ENCODE peak calls at places on chromosome 13, in seven cellular contexts. Q is ovary, Z is thoracic aorta, G is bronchial epithelial cell, P is heart right ventricle, U is fibroblast of lung, H is tibial artery. O is an unnamed sample.

GRCh38 chr13:99227909-99228688 is 27.4 kb downstream of the UBAC2 start:
- DNase-seq in H (no peak), Z (no peak), Q (no peak), P (no peak), U (no peak), G (no peak), O (no peak)

GRCh38 chr13:99421758-99422555 is 79.3 kb upstream of the TM9SF2 start:
- DNase-seq in Z (no peak), P (no peak), G (no peak), H (no peak), U (no peak), Q (no peak), O (no peak)

GRCh38 chr13:27638521-27638920 is 16.8 kb downstream of the POLR1D start:
- DNase-seq in H (no peak), Q (peak; percentile 30), P (no peak), Z (no peak), U (peak; percentile 43), G (peak; percentile 22), O (no peak)

GRCh38 chr13:60509601-60510386 is 112.8 kb downstream of the TDRD3 start:
- DNase-seq in G (peak; percentile 8), H (no peak), Z (no peak), U (no peak), Q (no peak), P (no peak), O (no peak)

GRCh38 chr13:103140001-103140671 is 73.9 kb upstream of the SLC10A2 start:
- DNase-seq in Q (no peak), P (no peak), U (peak; percentile 2), G (peak; percentile 43), Z (no peak), H (no peak), O (peak; percentile 4)

GRCh38 chr13:28485097-28485496 is 9.8 kb downstream of the FLT1 start:
- DNase-seq in Z (no peak), G (no peak), Q (no peak), P (no peak), U (no peak), H (no peak), O (no peak)

GRCh38 chr13:52891685-52892084 is 43.2 kb upstream of the PCDH8 start:
- DNase-seq in Q (no peak), G (no peak), Z (no peak), P (no peak), H (no peak), U (no peak), O (no peak)

GRCh38 chr13:48448963-48449614 is 36.2 kb upstream of the LPAR6 start:
- DNase-seq in U (peak; percentile 85), Q (no peak), H (no peak), P (no peak), Z (no peak), G (peak; percentile 77), O (peak; percentile 44)

GRCh38 chr13:74929436-74929835 is 552.5 kb downstream of the TBC1D4 start:
- DNase-seq in Z (no peak), Q (no peak), P (no peak), G (no peak), U (peak; percentile 33), H (no peak), O (no peak)

DNA sequence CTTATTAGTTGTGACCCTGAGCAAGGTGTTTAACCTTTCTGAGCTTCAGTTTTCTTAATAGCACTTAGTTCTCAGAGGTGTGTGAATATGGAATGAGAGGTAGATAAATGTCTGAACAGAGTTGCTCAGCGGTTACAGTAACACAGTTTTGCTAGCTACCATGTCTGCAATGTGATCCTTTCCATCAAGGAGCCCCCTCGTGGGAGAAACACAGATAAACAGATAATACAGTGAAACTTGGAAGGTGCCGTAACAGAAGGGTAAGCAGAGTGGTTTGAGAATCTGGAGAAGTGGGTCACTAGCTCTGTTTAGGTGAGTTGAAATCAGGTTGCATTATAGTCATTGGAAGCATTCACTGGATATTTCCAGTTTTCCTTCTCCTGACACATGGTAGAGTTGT is 38.9 kb downstream of the IRS2 start:
- DNase-seq in P (no peak), Z (no peak), H (no peak), U (peak; percentile 21), G (peak; percentile 9), Q (no peak), O (no peak)
- TF ChIP-seq CTCF in P (no peak), Z (no peak), H (no peak), U (no peak), G (no peak), Q (no peak), O (no peak)

DNA sequence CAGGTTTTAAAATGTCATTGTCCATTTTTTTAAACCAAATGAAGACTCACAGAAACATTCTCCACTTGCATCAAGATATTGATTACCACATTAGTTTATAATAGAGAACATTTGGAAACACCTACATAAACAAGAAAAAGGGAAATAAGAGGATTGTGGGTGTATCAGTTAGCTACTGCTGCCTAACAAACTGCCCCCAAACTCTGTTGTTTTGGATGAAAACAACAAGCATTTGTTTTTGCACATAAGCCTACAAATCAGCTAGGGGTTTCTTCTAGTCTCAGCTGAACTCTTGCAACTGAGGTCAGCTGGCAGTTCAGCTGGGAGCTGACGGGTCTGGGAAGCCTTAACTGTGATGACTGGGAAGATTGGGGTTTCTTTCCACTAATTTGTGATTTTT is 464.4 kb downstream of the COG6 start:
- DNase-seq in U (no peak), P (no peak), H (no peak), Z (no peak), G (no peak), Q (no peak), O (no peak)
- H3K4me3 ChIP-seq in U (no peak overlapping the region), P (no peak overlapping the region), H (no peak overlapping the region), Z (no peak overlapping the region), G (no peak overlapping the region), Q (no peak overlapping the region), O (no peak overlapping the region)

GRCh38 chr13:50124536-50125305 is 109.5 kb downstream of the KCNRG start:
- DNase-seq in Z (peak; percentile 92), U (peak; percentile 96), H (peak; percentile 97), Q (peak; percentile 97), P (peak; percentile 54), G (peak; percentile 12), O (peak; percentile 69)
- H3K27me3 ChIP-seq in Z (no peaks in the 10 kb centered on the region), U (no peaks in the 10 kb centered on the region), H (no peaks in the 10 kb centered on the region), Q (peaks cover 4% of the 10 kb centered on the region), P (peaks cover 7% of the 10 kb centered on the region), G (peaks cover 7% of the 10 kb centered on the region), O (peaks cover 11% of the 10 kb centered on the region)

GRCh38 chr13:67742478-67742877 is 512.3 kb upstream of the PCDH9 start:
- DNase-seq in U (no peak), P (no peak), Z (no peak), Q (no peak), G (no peak), H (no peak), O (no peak)

GRCh38 chr13:67735651-67736050 is 505.5 kb upstream of the PCDH9 start:
- DNase-seq in G (no peak), P (no peak), Z (no peak), H (no peak), Q (no peak), U (no peak), O (no peak)

GRCh38 chr13:67740871-67741475 is 510.8 kb upstream of the PCDH9 start:
- DNase-seq in Z (no peak), P (no peak), Q (no peak), H (no peak), G (no peak), U (peak; percentile 7), O (no peak)

GRCh38 chr13:67736646-67737420 is 506.7 kb upstream of the PCDH9 start:
- DNase-seq in G (no peak), Q (no peak), P (no peak), U (peak; percentile 90), H (no peak), Z (no peak), O (no peak)
- TF ChIP-seq CTCF in G (no peak), Q (no peak), P (peak; percentile 10), U (no peak), H (no peak), Z (no peak), O (no peak)

GRCh38 chr13:35469781-35470380 is 6.6 kb downstream of the MAB21L1 start:
- DNase-seq in Z (no peak), U (no peak), P (no peak), H (no peak), G (no peak), Q (no peak), O (no peak)

GRCh38 chr13:35470671-35471465 is 5.6 kb downstream of the MAB21L1 start:
- DNase-seq in U (peak; percentile 17), G (no peak), Z (no peak), P (peak; percentile 60), H (no peak), Q (peak; percentile 51), O (no peak)

GRCh38 chr13:35471466-35472307 is 4.8 kb downstream of the MAB21L1 start:
- DNase-seq in P (no peak), U (peak; percentile 33), Z (no peak), Q (no peak), G (no peak), H (no peak), O (no peak)

GRCh38 chr13:35465345-35465744 is 11.1 kb downstream of the MAB21L1 start:
- DNase-seq in U (no peak), Q (no peak), P (no peak), Z (no peak), G (no peak), H (no peak), O (no peak)

DNA sequence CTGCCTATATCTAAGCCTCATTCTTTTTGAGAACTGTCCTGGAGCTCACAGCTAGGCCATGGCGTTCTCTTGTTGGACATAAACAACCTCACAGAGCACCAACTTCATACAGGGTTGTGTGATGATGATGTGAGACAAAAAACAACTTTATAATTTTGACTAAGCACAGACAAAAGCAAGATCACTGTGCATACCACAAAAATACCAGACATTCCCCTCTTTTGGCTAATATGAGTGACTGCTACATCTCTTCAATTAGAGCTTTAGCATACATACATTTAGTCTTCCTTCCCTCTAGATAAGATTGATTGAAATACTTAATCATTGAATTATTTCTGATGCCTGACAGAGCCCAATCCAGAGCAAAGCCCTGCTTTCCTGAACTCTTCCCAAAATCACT is 8.3 kb downstream of the MAB21L1 start:
- DNase-seq in P (no peak), Z (no peak), H (no peak), G (no peak), Q (no peak), U (no peak), O (no peak)
- H3K4me3 ChIP-seq in P (no peak overlapping the region), Z (no peak overlapping the region), H (no peak overlapping the region), G (no peak overlapping the region), Q (no peak overlapping the region), U (no peak overlapping the region), O (no peak overlapping the region)

DNA sequence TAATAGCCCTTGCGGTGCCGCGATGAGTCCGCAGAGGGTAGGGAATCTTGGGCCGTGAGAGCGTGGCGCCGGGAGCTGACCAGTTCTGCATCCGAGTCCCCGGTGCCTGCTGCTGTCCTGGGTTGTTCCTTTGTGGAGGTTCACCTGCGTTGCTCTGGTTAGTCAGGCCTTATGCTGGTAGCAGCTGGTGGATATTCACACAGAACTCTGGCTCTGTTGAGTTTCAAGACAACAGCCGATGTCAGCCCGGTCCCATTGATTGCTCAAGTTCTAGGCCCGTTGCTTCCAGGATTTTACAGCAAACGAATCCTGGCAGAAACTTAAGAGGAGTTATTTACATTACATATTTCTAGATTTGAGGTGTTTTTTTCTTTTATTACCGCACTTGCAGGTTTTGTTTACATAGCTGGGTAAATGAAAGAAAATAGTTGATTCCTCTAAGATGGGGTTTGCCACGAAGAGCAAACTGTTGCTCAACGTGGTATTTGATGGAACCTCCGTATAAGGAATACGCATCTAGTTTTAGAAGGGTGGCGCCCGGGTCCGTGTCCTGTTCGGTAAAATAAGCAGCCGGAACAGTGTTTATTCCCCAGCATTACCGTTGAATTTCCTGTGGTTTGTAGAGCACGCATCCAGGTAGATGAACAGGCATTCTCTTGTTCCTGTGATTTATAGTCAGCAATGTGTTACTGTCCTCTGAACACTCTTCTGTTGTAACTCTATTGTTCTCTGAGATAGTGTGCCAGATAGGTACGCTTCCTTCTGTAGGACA is 1.3 kb downstream of the CLDN10 start:
- DNase-seq in Q (no peak), G (peak; percentile 23), H (no peak), U (peak; percentile 24), Z (no peak), P (peak; percentile 13), O (no peak)
- H3K27me3 ChIP-seq in Q (no peaks in the 10 kb centered on the region), G (peaks cover 21% of the 10 kb centered on the region), H (peaks cover 43% of the 10 kb centered on the region), U (peaks cover 52% of the 10 kb centered on the region), Z (peaks cover 5% of the 10 kb centered on the region), P (peaks cover 39% of the 10 kb centered on the region), O (peaks cover 35% of the 10 kb centered on the region)